ENCODE peak calls at places on chromosomes 5 and 9, in four cellular contexts. One of them, this sample, is unnamed.

GRCh38 chr9:104974053-104974983 is 46.4 kb upstream of the ABCA1 start:
- DNase-seq in fibroblast of pulmonary artery: no peak
- DNase-seq in CD14-positive monocyte: no peak
- DNase-seq in GM13976: no peak
- DNase-seq in this sample: no peak

GRCh38 chr5:74055446-74056097 is 429.6 kb downstream of the ARHGEF28 start:
- DNase-seq in fibroblast of pulmonary artery: no peak
- DNase-seq in GM13976: no peak
- DNase-seq in CD14-positive monocyte: no peak
- DNase-seq in this sample: no peak

GRCh38 chr5:73378070-73378469 is 70.5 kb downstream of the FOXD1 start:
- DNase-seq in fibroblast of pulmonary artery: no peak
- DNase-seq in GM13976: no peak
- DNase-seq in CD14-positive monocyte: no peak
- DNase-seq in this sample: no peak

GRCh38 chr5:4640793-4641192 is 499.3 kb upstream of the ADAMTS16 start:
- DNase-seq in fibroblast of pulmonary artery: peak; percentile 3
- DNase-seq in GM13976: no peak
- DNase-seq in CD14-positive monocyte: no peak
- DNase-seq in this sample: no peak

GRCh38 chr9:122091682-122092592 is 1.2 kb downstream of the TTLL11 start:
- DNase-seq in GM13976: no peak
- DNase-seq in CD14-positive monocyte: no peak
- DNase-seq in fibroblast of pulmonary artery: no peak
- DNase-seq in this sample: no peak

GRCh38 chr5:110916373-110917049 is 155.0 kb upstream of the TSLP start:
- DNase-seq in fibroblast of pulmonary artery: peak; percentile 90
- DNase-seq in GM13976: no peak
- DNase-seq in CD14-positive monocyte: no peak
- DNase-seq in this sample: no peak

GRCh38 chr9:134544388-134545212 is 97.0 kb upstream of the COL5A1 start:
- DNase-seq in GM13976: no peak
- DNase-seq in CD14-positive monocyte: no peak
- DNase-seq in fibroblast of pulmonary artery: peak; percentile 77
- DNase-seq in this sample: no peak

GRCh38 chr9:101235105-101235866 is 149.5 kb downstream of the BAAT start:
- DNase-seq in fibroblast of pulmonary artery: peak; percentile 34
- DNase-seq in GM13976: peak; percentile 8
- DNase-seq in CD14-positive monocyte: no peak
- DNase-seq in this sample: peak; percentile 4

GRCh38 chr9:98121096-98121495 is 2.1 kb upstream of the TRIM14 start:
- DNase-seq in GM13976: no peak
- DNase-seq in CD14-positive monocyte: no peak
- DNase-seq in fibroblast of pulmonary artery: peak; percentile 38
- DNase-seq in this sample: no peak

GRCh38 chr5:158464383-158464782 is 605.4 kb upstream of the CLINT1 start:
- DNase-seq in fibroblast of pulmonary artery: no peak
- DNase-seq in CD14-positive monocyte: no peak
- DNase-seq in GM13976: no peak
- DNase-seq in this sample: no peak

GRCh38 chr5:157072508-157072907 is 13.6 kb upstream of the HAVCR1 start:
- DNase-seq in CD14-positive monocyte: no peak
- DNase-seq in GM13976: no peak
- DNase-seq in fibroblast of pulmonary artery: no peak
- DNase-seq in this sample: no peak

GRCh38 chr5:110086658-110087388 is 397.1 kb downstream of the MAN2A1 start:
- DNase-seq in fibroblast of pulmonary artery: peak; percentile 68
- DNase-seq in CD14-positive monocyte: no peak
- DNase-seq in GM13976: no peak
- DNase-seq in this sample: no peak

GRCh38 chr5:76403963-76404693 is 1.0 kb downstream of the IQGAP2 start:
- DNase-seq in CD14-positive monocyte: peak; percentile 51
- DNase-seq in fibroblast of pulmonary artery: peak; percentile 2
- DNase-seq in GM13976: peak; percentile 60
- DNase-seq in this sample: peak; percentile 48

GRCh38 chr5:97553829-97554452 is 370.9 kb upstream of the RIOK2 start:
- DNase-seq in CD14-positive monocyte: no peak
- DNase-seq in fibroblast of pulmonary artery: peak; percentile 33
- DNase-seq in GM13976: no peak
- DNase-seq in this sample: no peak

GRCh38 chr5:39337516-39337915 is 26.8 kb downstream of the C9 start:
- DNase-seq in fibroblast of pulmonary artery: no peak
- DNase-seq in GM13976: no peak
- DNase-seq in CD14-positive monocyte: no peak
- DNase-seq in this sample: no peak

GRCh38 chr5:53407373-53407772 is 73.1 kb upstream of the FST start:
- DNase-seq in CD14-positive monocyte: no peak
- DNase-seq in GM13976: no peak
- DNase-seq in fibroblast of pulmonary artery: peak; percentile 65
- DNase-seq in this sample: no peak

GRCh38 chr5:143800715-143801114 is 11.2 kb upstream of the HMHB1 start:
- DNase-seq in CD14-positive monocyte: no peak
- DNase-seq in fibroblast of pulmonary artery: no peak
- DNase-seq in GM13976: no peak
- DNase-seq in this sample: no peak

GRCh38 chr5:1669276-1670155 is 130.1 kb downstream of the MRPL36 start:
- DNase-seq in CD14-positive monocyte: no peak
- DNase-seq in fibroblast of pulmonary artery: no peak
- DNase-seq in GM13976: no peak
- DNase-seq in this sample: no peak

GRCh38 chr9:19969721-19970120 is 180.9 kb upstream of the SLC24A2 start:
- DNase-seq in fibroblast of pulmonary artery: peak; percentile 64
- DNase-seq in CD14-positive monocyte: no peak
- DNase-seq in GM13976: no peak
- DNase-seq in this sample: no peak

GRCh38 chr9:82584349-82584846 is 478.5 kb downstream of the RASEF start:
- DNase-seq in CD14-positive monocyte: no peak
- DNase-seq in fibroblast of pulmonary artery: no peak
- DNase-seq in GM13976: no peak
- DNase-seq in this sample: no peak

DNA sequence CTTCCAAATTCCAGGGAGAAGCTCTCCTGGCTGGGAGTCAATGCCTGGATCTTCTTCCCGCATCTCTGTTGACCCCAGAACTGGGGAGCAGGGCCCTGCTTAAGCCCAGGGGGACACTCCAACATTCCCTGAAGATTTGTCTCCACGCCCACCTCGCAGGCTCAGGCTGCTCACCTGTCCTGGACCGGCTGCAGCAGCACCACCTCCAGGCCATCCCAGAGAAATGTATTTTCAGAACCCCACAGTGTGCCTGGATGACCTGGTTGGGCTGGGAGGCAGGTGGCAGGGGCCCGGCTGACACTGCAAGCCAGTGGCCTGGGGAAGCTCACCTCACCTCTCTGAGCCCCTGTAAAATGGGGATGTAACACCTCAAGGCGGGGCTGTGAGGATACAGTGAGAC is 27.1 kb upstream of the ZBTB43 start:
- DNase-seq in CD14-positive monocyte: no peak
- DNase-seq in GM13976: no peak
- DNase-seq in fibroblast of pulmonary artery: no peak
- DNase-seq in this sample: no peak
- TF ChIP-seq CTCF in CD14-positive monocyte: no peak
- TF ChIP-seq CTCF in GM13976: peak; percentile 21
- TF ChIP-seq CTCF in fibroblast of pulmonary artery: no peak
- TF ChIP-seq CTCF in this sample: peak; percentile 15

GRCh38 chr5:16666861-16667481 is 50.2 kb upstream of the RETREG1 start:
- DNase-seq in GM13976: no peak
- DNase-seq in CD14-positive monocyte: no peak
- DNase-seq in fibroblast of pulmonary artery: peak; percentile 47
- DNase-seq in this sample: no peak
- TF ChIP-seq CTCF in GM13976: peak; percentile 30
- TF ChIP-seq CTCF in CD14-positive monocyte: peak; percentile 62
- TF ChIP-seq CTCF in fibroblast of pulmonary artery: peak; percentile 51
- TF ChIP-seq CTCF in this sample: no peak

GRCh38 chr5:90606539-90606938 is 47.9 kb downstream of the ADGRV1 start:
- DNase-seq in fibroblast of pulmonary artery: no peak
- DNase-seq in CD14-positive monocyte: no peak
- DNase-seq in GM13976: no peak
- DNase-seq in this sample: no peak
- TF ChIP-seq CTCF in fibroblast of pulmonary artery: peak; percentile 4
- TF ChIP-seq CTCF in CD14-positive monocyte: peak; percentile 23
- TF ChIP-seq CTCF in GM13976: peak; percentile 26
- TF ChIP-seq CTCF in this sample: peak; percentile 27

GRCh38 chr5:2708751-2709150 is 42.7 kb downstream of the IRX2 start:
- DNase-seq in GM13976: no peak
- DNase-seq in CD14-positive monocyte: no peak
- DNase-seq in fibroblast of pulmonary artery: no peak
- DNase-seq in this sample: no peak

GRCh38 chr5:2709996-2710689 is 41.3 kb downstream of the IRX2 start:
- DNase-seq in GM13976: no peak
- DNase-seq in CD14-positive monocyte: no peak
- DNase-seq in fibroblast of pulmonary artery: no peak
- DNase-seq in this sample: no peak

GRCh38 chr5:2714026-2714425 is 37.5 kb downstream of the IRX2 start:
- DNase-seq in fibroblast of pulmonary artery: no peak
- DNase-seq in GM13976: no peak
- DNase-seq in CD14-positive monocyte: no peak
- DNase-seq in this sample: no peak

GRCh38 chr5:2710910-2711309 is 40.6 kb downstream of the IRX2 start:
- DNase-seq in fibroblast of pulmonary artery: peak; percentile 20
- DNase-seq in GM13976: no peak
- DNase-seq in CD14-positive monocyte: no peak
- DNase-seq in this sample: no peak

DNA sequence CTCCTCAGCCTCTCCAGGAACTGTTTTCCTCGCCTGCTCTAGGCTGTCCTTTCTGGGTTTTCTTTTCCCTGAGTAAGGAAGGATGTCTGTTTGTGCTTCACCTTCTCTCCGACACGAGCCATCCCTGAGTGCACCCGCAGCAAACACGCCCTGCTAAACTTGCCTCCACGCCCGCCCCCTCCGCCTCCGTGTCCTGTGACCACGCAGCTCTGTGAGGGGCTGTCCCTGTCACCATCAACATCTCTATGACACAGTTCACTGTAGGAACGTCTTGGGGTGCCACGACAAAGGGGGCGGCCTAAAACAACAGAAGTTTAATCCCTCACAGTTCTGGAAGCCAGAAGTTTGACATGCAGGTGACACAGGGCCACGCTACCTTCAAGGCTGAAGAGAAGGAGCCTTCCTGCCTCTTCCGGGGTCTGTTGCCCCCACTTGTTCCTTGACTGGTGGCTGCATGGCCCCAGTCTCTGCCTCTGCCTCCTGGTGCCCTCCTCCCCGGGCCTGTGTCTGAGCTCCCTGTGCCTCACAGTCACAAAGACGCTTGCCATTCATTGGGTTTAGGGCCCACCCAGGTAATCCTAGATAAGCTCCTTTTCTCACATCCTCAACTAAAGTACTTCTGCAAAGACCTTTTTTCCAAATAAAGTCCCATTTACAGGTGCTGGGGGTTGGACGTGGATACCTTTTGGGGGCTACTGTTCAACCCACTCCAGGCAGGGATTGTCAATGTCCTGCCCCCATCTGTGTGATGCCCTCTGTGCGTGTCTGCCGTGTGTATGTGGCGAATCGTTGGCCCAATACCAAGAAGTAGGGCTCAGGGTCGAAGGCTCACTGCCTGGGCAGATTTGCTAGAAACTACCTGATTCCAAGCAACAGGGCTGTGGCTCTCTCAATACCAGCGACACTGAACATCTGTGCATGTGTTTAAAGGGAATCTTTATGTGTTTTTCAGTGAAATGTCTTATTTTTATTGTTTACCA is 39.7 kb downstream of the IRX2 start:
- DNase-seq in fibroblast of pulmonary artery: no peak
- DNase-seq in CD14-positive monocyte: no peak
- DNase-seq in GM13976: no peak
- DNase-seq in this sample: no peak
- TF ChIP-seq CTCF in fibroblast of pulmonary artery: no peak
- TF ChIP-seq CTCF in CD14-positive monocyte: no peak
- TF ChIP-seq CTCF in GM13976: no peak
- TF ChIP-seq CTCF in this sample: no peak

This sample was measured in GM10248.